ENCODE peak calls at places on chromosomes 13 and 19, in four cellular contexts. I, Y, U and S are unnamed samples.

GRCh38 chr19:40217027-40217810 is 965 bp downstream of the TTC9B start:
- DNase-seq in I (peak), Y (no peak), U (no peak), S (no peak)

GRCh38 chr13:53250272-53250875 is 221.8 kb downstream of the OLFM4 start:
- DNase-seq in Y (no peak), U (peak), I (peak), S (peak)

GRCh38 chr19:18295034-18295451 is 13.6 kb upstream of the JUND start:
- DNase-seq in Y (no peak), U (no peak), I (no peak), S (no peak)

GRCh38 chr13:40121711-40122110 is 466.2 kb downstream of the COG6 start:
- DNase-seq in Y (no peak), I (no peak), U (no peak), S (peak)

GRCh38 chr13:62337109-62337880 is 921.6 kb upstream of the PCDH20 start:
- DNase-seq in I (no peak), Y (no peak), U (no peak), S (no peak)

GRCh38 chr13:106110241-106110855 is 425.1 kb downstream of the EFNB2 start:
- DNase-seq in I (no peak), U (no peak), Y (no peak), S (peak)

GRCh38 chr13:113938716-113939115 is 35.2 kb downstream of the C13orf46 start:
- DNase-seq in I (no peak), U (no peak), Y (no peak), S (no peak)

GRCh38 chr13:74325106-74325505 is 190.9 kb upstream of the KLF12 start:
- DNase-seq in I (peak), U (no peak), Y (no peak), S (peak)

GRCh38 chr19:31905980-31906948 is 439.1 kb upstream of the ZNF507 start:
- DNase-seq in Y (no peak), I (no peak), U (no peak), S (peak)

GRCh38 chr13:43961909-43962308 is 82.2 kb downstream of the LACC1 start:
- DNase-seq in U (no peak), I (no peak), Y (no peak), S (no peak)

GRCh38 chr19:17385878-17386611 is 8.0 kb downstream of the CCDC194 start:
- DNase-seq in Y (peak), I (no peak), U (peak), S (peak)

GRCh38 chr19:54506079-54506478 is 3.4 kb downstream of the LAIR2 start:
- DNase-seq in I (no peak), Y (no peak), U (no peak), S (no peak)

GRCh38 chr13:101111894-101112293 is 304.4 kb downstream of the NALCN start:
- DNase-seq in I (no peak), Y (no peak), U (no peak), S (no peak)

GRCh38 chr19:901216-902092 is 8.2 kb downstream of the RNU6-9 start:
- DNase-seq in Y (no peak), I (no peak), U (no peak), S (no peak)

GRCh38 chr19:38392707-38393308 is 4.3 kb downstream of the SPRED3 start:
- DNase-seq in U (no peak), I (no peak), Y (no peak), S (no peak)

GRCh38 chr19:24069907-24070657 is 16.9 kb upstream of the ZNF254 start:
- DNase-seq in I (no peak), U (no peak), Y (no peak), S (no peak)

GRCh38 chr19:16033136-16033530 is 43.2 kb upstream of the TPM4 start:
- DNase-seq in I (no peak), U (no peak), Y (no peak), S (no peak)

GRCh38 chr13:60229708-60230272 is 66.1 kb upstream of the DIAPH3 start:
- DNase-seq in Y (no peak), U (no peak), I (peak), S (no peak)